ENCODE peak calls at places on chromosomes 13 and 19, in ten cellular contexts. Y, F, R, S, K, T, P, X, W and U are unnamed samples.

GRCh38 chr19:35135389-35135909 is 590 bp upstream of the LGI4 start:
- DNase-seq in Y (peak), F (peak), R (peak), S (peak), K (peak), T (peak), P (no peak), X (peak), W (peak), U (no peak)

GRCh38 chr13:24270639-24271131 is 38.7 kb upstream of the C1QTNF9 start:
- DNase-seq in Y (peak), F (peak), R (no peak), S (peak), K (peak), T (no peak), P (peak), X (peak), W (peak), U (no peak)

GRCh38 chr13:39538826-39539555 is 64.0 kb downstream of the LHFPL6 start:
- DNase-seq in Y (no peak), F (no peak), R (no peak), S (no peak), K (no peak), T (no peak), P (no peak), X (no peak), W (peak), U (no peak)

GRCh38 chr19:50371914-50372475 is 4.3 kb upstream of the NR1H2 start:
- DNase-seq in Y (no peak), F (no peak), R (no peak), S (no peak), K (no peak), T (no peak), P (no peak), X (no peak), W (no peak), U (no peak)

GRCh38 chr19:17855333-17856152 is 4.2 kb upstream of the RPL18A start:
- DNase-seq in Y (peak), F (peak), R (peak), S (peak), K (peak), T (peak), P (peak), X (peak), W (peak), U (peak)

GRCh38 chr19:43519436-43520088 is 7.4 kb downstream of the ETHE1 start:
- DNase-seq in Y (peak), F (peak), R (peak), S (peak), K (peak), T (no peak), P (peak), X (peak), W (peak), U (peak)

GRCh38 chr19:33519416-33519815 is 2.2 kb downstream of the PEPD start:
- DNase-seq in Y (no peak), F (no peak), R (no peak), S (no peak), K (no peak), T (no peak), P (no peak), X (no peak), W (no peak), U (no peak)

GRCh38 chr19:12777217-12778019 is 2.1 kb upstream of the HOOK2 start:
- DNase-seq in Y (peak), F (peak), R (peak), S (peak), K (peak), T (peak), P (peak), X (peak), W (peak), U (peak)

GRCh38 chr19:44777715-44778347 is at the start of gene CBLC:
- DNase-seq in Y (no peak), F (peak), R (no peak), S (no peak), K (no peak), T (no peak), P (peak), X (no peak), W (no peak), U (peak)

GRCh38 chr19:40312533-40312932 is 27.4 kb upstream of the AKT2 start:
- DNase-seq in Y (no peak), F (no peak), R (no peak), S (no peak), K (no peak), T (no peak), P (no peak), X (no peak), W (no peak), U (no peak)

GRCh38 chr13:22964245-22964966 is 216.4 kb upstream of the SGCG start:
- DNase-seq in Y (no peak), F (no peak), R (no peak), S (no peak), K (no peak), T (no peak), P (peak), X (no peak), W (no peak), U (no peak)

GRCh38 chr13:67023088-67023893 is 206.8 kb downstream of the PCDH9 start:
- DNase-seq in Y (no peak), F (no peak), R (no peak), S (no peak), K (no peak), T (no peak), P (no peak), X (no peak), W (peak), U (no peak)